ENCODE peak calls at places on chromosome X, in eight cellular contexts. R is NCI-H1092 treated with DMSO at 0.1 percent for 48 hours, O is cardiac fibroblast, Y is ACHN, F is small intestine, Q is left kidney, H is M059J, G is cerebellum. J is an unnamed sample.

GRCh38 chrX:154374361-154375155 is at the start of gene FLNA:
- DNase-seq in R (peak), O (no peak), Y (no peak), F (no peak), Q (peak), H (peak), G (no peak), J (peak)

GRCh38 chrX:149453030-149453429 is 52.1 kb downstream of the IDS start:
- DNase-seq in R (no peak), O (peak), Y (peak), F (no peak), Q (no peak), H (peak), G (peak), J (no peak)

GRCh38 chrX:14491689-14492088 is 37.6 kb upstream of the GLRA2 start:
- DNase-seq in R (no peak), O (no peak), Y (no peak), F (no peak), Q (no peak), H (no peak), G (no peak), J (no peak)

GRCh38 chrX:54482839-54483593 is 13.0 kb downstream of the FGD1 start:
- DNase-seq in R (no peak), O (no peak), Y (no peak), F (no peak), Q (peak), H (no peak), G (peak), J (no peak)

GRCh38 chrX:18377802-18378201 is 23.3 kb upstream of the SCML2 start:
- DNase-seq in R (peak), O (peak), Y (peak), F (peak), Q (peak), H (peak), G (no peak), J (peak)

GRCh38 chrX:73765776-73766465 is 202.9 kb downstream of the CHIC1 start:
- DNase-seq in R (peak), O (no peak), Y (no peak), F (no peak), Q (no peak), H (no peak), G (no peak), J (no peak)

GRCh38 chrX:65528705-65529340 is 5.8 kb downstream of the LAS1L start:
- DNase-seq in R (peak), O (peak), Y (peak), F (peak), Q (peak), H (peak), G (peak), J (peak)

GRCh38 chrX:25015486-25016360 is at the start of gene ARX:
- DNase-seq in R (peak), O (peak), Y (peak), F (peak), Q (peak), H (no peak), G (peak), J (peak)

GRCh38 chrX:101260435-101260834 is 30.7 kb downstream of the TAF7L start:
- DNase-seq in R (no peak), O (peak), Y (no peak), F (peak), Q (peak), H (peak), G (no peak), J (peak)

GRCh38 chrX:70168238-70169188 is 8.8 kb upstream of the DGAT2L6 start:
- DNase-seq in R (no peak), O (peak), Y (peak), F (peak), Q (peak), H (peak), G (no peak), J (peak)

GRCh38 chrX:118904218-118904617 is 70.2 kb upstream of the LONRF3 start:
- DNase-seq in R (no peak), O (no peak), Y (no peak), F (no peak), Q (no peak), H (no peak), G (no peak), J (no peak)

GRCh38 chrX:12548746-12549145 is 242.5 kb upstream of the PRPS2 start:
- DNase-seq in R (no peak), O (peak), Y (peak), F (no peak), Q (peak), H (peak), G (no peak), J (peak)

GRCh38 chrX:38916801-38917200 is 115.5 kb downstream of the MID1IP1 start:
- DNase-seq in R (no peak), O (no peak), Y (no peak), F (no peak), Q (no peak), H (no peak), G (no peak), J (no peak)

GRCh38 chrX:17081535-17081934 is 135.1 kb downstream of the REPS2 start:
- DNase-seq in R (no peak), O (peak), Y (no peak), F (no peak), Q (peak), H (no peak), G (peak), J (peak)

GRCh38 chrX:153446636-153446936 is 730 bp upstream of the TREX2 start:
- DNase-seq in R (no peak), O (no peak), Y (no peak), F (no peak), Q (no peak), H (no peak), G (no peak), J (no peak)